ENCODE peak calls at places on chromosome 10, in five cellular contexts. Q is cardiac muscle cell, C is fibroblast of lung, S is GM12878, E is hepatocyte. V is an unnamed sample.

GRCh38 chr10:115795964-115796363 is 477.0 kb downstream of the GFRA1 start:
- DNase-seq in E (no peak), S (no peak), C (no peak), Q (no peak), V (no peak)

GRCh38 chr10:80436459-80437098 is 17.5 kb upstream of the TSPAN14 start:
- DNase-seq in C (no peak), E (no peak), S (no peak), Q (no peak), V (no peak)

GRCh38 chr10:102801496-102801895 is 35.7 kb downstream of the CYP17A1 start:
- DNase-seq in Q (peak), C (no peak), S (no peak), E (no peak), V (no peak)

GRCh38 chr10:14382022-14382421 is 51.3 kb upstream of the FRMD4A start:
- DNase-seq in C (no peak), E (no peak), S (peak), Q (no peak), V (peak)

GRCh38 chr10:111211756-111212155 is 134.9 kb downstream of the ADRA2A start:
- DNase-seq in Q (no peak), S (no peak), C (no peak), E (peak), V (no peak)

GRCh38 chr10:77249901-77250459 is 387.6 kb downstream of the KCNMA1 start:
- DNase-seq in E (no peak), Q (no peak), C (no peak), S (no peak), V (no peak)

GRCh38 chr10:69732826-69733150 is 68.9 kb upstream of the COL13A1 start:
- DNase-seq in C (no peak), S (no peak), E (no peak), Q (no peak), V (no peak)

GRCh38 chr10:58477122-58477521 is 35.5 kb upstream of the BICC1 start:
- DNase-seq in S (no peak), C (peak), Q (peak), E (no peak), V (peak)

GRCh38 chr10:102476466-102477141 is 25.3 kb upstream of the C10orf95 start:
- DNase-seq in Q (no peak), C (no peak), S (no peak), E (no peak), V (no peak)

GRCh38 chr10:59181668-59182067 is 5.2 kb downstream of the PHYHIPL start:
- DNase-seq in S (peak), C (peak), Q (peak), E (peak), V (peak)

GRCh38 chr10:72038458-72039001 is 49.8 kb downstream of the SPOCK2 start:
- DNase-seq in C (peak), S (no peak), Q (no peak), E (peak), V (no peak)

GRCh38 chr10:68665841-68666240 is 55.2 kb upstream of the CCAR1 start:
- DNase-seq in S (no peak), E (no peak), C (peak), Q (peak), V (no peak)

GRCh38 chr10:77524300-77524711 is 113.3 kb downstream of the KCNMA1 start:
- DNase-seq in E (no peak), C (peak), S (no peak), Q (peak), V (no peak)

GRCh38 chr10:124025638-124026336 is 67.6 kb downstream of the CHST15 start:
- DNase-seq in Q (peak), E (peak), S (no peak), C (peak), V (no peak)

GRCh38 chr10:28949005-28950004 is 272.0 kb downstream of the BAMBI start:
- DNase-seq in E (peak), S (no peak), Q (no peak), C (peak), V (no peak)

GRCh38 chr10:121309164-121309563 is 289.1 kb downstream of the FGFR2 start:
- DNase-seq in Q (no peak), E (no peak), C (no peak), S (no peak), V (no peak)

GRCh38 chr10:103295391-103296044 is 18.6 kb downstream of the INA start:
- DNase-seq in S (no peak), C (peak), E (peak), Q (peak), V (no peak)

GRCh38 chr10:55410415-55410885 is 609.4 kb upstream of the PCDH15 start:
- DNase-seq in E (peak), Q (peak), S (no peak), C (peak), V (no peak)

GRCh38 chr10:51244739-51245138 is 170.5 kb downstream of the PRKG1 start:
- DNase-seq in S (no peak), C (peak), E (peak), Q (peak), V (no peak)

GRCh38 chr10:36608251-36608650 is 517.1 kb upstream of the ANKRD30A start:
- DNase-seq in E (no peak), Q (peak), C (peak), S (no peak), V (no peak)

GRCh38 chr10:133276100-133276434 is 601 bp downstream of the ADAM8 start:
- DNase-seq in C (no peak), E (no peak), S (no peak), Q (no peak), V (no peak)
- H3K4me3 ChIP-seq in C (no peak), E (no peak), S (peak), Q (no peak), V (no peak)

GRCh38 chr10:62045765-62046521 is 144.4 kb downstream of the ARID5B start:
- DNase-seq in S (no peak), C (peak), Q (peak), E (peak), V (no peak)
- H3K4me3 ChIP-seq in S (peak), C (peak), Q (no peak), E (no peak), V (no peak)

GRCh38 chr10:125880719-125881118 is 373 bp downstream of the DHX32 start:
- DNase-seq in S (no peak), C (no peak), Q (no peak), E (no peak), V (no peak)

GRCh38 chr10:125883198-125883597 is 2.1 kb upstream of the DHX32 start:
- DNase-seq in Q (no peak), S (no peak), C (no peak), E (no peak), V (no peak)

GRCh38 chr10:125882596-125882995 is 1.5 kb upstream of the DHX32 start:
- DNase-seq in C (no peak), E (no peak), S (no peak), Q (no peak), V (no peak)

GRCh38 chr10:125881192-125881591 is at the start of gene DHX32:
- DNase-seq in E (no peak), S (no peak), C (no peak), Q (no peak), V (no peak)

DNA sequence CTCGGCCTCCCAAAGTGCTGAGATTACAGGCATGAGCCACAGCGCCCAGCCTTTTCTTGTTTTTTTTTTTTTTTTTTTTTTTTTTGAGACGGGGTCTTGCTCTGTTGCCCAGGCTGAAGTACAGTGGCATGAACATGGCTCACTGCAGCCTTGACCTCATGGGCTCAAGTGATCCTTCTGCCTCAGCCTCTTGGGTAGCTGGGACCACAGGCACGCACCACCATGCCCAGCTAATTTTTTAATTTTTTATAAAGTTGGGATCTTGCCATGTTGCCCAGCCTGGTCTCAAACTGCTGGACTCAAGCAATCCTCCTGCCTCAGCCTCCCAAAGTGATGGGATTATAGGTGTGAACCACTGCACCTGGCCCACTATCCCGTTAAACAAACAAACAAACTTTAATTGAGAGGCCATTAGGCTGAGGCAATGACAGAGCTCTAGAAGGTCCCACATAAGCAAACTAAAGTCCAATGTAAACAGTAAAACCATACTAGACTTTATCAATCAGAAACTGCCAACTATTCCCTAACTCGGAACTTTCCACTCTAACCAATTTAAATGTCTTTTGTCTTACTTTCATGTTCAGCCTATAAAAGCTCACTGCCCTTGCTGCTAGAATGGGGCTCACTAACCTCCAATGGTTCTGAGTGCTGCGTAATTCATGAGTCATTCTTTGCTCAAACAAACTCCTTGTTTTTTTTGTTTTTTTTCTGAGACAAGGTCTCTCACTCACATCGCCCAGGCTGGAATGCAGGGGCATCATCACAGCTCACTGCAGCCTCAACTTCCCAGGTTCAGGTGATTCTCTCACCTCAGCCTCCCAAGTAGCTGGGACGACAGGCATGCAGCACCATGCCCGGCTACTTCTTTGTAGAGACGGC is 1.9 kb downstream of the DHX32 start:
- DNase-seq in Q (peak), C (peak), S (no peak), E (peak), V (no peak)
- H3K4me3 ChIP-seq in Q (no peak), C (no peak), S (no peak), E (no peak), V (no peak)

DNA sequence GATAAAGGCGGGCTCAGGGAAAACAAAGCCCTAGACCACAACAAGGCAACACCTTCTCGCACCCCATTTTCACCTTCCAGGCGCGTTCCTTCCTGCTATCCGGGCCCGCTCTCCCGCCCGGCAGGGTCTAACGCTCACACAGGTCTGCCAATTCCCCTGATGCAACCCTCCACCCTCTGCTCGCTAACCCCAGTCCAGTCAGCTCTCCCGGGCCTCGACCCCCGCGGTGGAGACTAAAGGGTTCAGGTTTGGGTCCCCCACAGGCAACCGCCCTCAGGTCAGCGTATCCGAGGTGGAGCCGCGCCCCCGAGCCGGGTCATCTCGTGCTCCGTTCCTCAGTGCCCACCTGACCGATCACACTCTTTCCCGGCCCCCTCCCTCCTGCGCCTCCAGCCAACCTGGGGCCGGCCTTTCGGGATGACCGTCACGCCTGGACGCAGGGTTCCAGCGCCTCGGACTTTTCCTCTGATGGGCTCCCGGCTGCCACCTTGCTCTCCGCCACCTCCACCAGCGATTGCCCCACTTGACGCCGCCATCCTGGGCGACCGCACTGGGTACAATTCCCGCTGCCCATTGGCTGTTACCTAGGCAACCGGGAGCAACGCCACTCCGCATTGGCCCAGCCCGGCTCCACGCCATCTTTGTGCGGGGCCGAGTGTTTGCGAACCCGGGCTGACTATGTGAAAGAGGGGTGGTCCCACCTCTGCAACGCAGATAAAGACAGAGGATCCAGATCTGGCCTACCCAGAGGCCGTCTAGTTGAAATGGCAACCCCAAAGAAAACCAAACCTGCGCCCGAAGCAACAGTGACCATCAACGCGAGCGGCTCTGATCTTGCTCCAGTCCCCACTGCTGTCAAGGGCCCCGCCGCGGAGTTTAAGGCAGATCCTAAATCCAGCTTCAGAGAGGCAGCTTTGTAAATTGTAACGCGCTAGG is at the start of gene MORN4:
- DNase-seq in S (peak), C (peak), E (peak), Q (peak), V (peak)
- H3K4me3 ChIP-seq in S (peak), C (peak), E (peak), Q (peak), V (peak)

GRCh38 chr10:24847476-24847875 is 104.9 kb downstream of the PRTFDC1 start:
- DNase-seq in S (no peak), E (no peak), C (peak), Q (peak), V (no peak)

GRCh38 chr10:24849537-24850299 is 102.7 kb downstream of the PRTFDC1 start:
- DNase-seq in S (no peak), E (no peak), C (no peak), Q (no peak), V (no peak)

GRCh38 chr10:24850726-24851300 is 101.6 kb downstream of the PRTFDC1 start:
- DNase-seq in C (no peak), Q (no peak), S (no peak), E (no peak), V (no peak)

GRCh38 chr10:24848169-24848688 is 104.2 kb downstream of the PRTFDC1 start:
- DNase-seq in E (no peak), C (peak), Q (peak), S (no peak), V (no peak)

GRCh38 chr10:24849051-24849450 is 103.4 kb downstream of the PRTFDC1 start:
- DNase-seq in C (no peak), Q (peak), E (no peak), S (no peak), V (no peak)
- H3K4me3 ChIP-seq in C (no peak), Q (no peak), E (no peak), S (no peak), V (no peak)

GRCh38 chr10:89861584-89862287 is 160.3 kb downstream of the KIF20B start:
- DNase-seq in E (peak), Q (peak), S (no peak), C (peak), V (no peak)

GRCh38 chr10:89857399-89857798 is 156.0 kb downstream of the KIF20B start:
- DNase-seq in C (peak), Q (no peak), E (no peak), S (no peak), V (no peak)

DNA sequence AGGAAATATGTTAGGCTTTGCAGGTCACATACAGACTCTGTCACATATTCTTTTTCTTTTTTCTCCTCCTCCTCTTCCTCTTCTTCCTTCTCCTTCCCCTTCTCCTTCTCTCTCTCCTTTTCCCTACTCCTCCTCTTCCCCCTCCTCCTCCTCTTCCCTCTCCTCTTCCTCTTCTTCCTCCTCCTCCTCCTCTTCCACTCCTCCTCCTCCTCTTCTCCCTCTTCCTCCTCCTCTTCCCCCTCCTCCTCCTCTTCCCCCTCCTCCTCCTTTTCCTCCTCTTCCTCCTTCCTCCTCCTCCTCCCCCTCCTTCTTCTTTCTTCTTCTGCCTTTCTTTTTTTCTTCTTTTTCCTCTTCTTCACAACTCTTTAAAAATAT is 159.8 kb downstream of the KIF20B start:
- DNase-seq in Q (no peak), S (no peak), E (no peak), C (no peak), V (no peak)
- H3K4me3 ChIP-seq in Q (no peak), S (no peak), E (no peak), C (peak), V (no peak)

DNA sequence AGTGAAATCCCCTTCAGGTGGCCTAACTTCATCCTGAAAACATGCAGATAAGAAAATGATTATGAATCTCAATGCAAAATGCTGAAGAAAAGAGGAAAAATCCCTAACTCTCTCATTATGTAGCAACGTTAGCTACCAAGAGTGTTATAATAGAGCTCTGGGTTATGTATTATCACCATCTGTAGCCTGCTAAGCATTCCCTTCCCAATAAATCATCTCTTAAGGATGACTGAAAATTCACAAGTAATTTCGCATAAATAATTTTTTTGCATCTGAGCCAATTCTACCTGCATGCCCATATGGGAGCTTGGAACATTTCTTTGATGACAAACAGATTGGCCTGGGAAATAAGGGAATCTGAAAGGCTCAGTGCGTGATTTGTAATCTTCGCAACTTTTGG is 216.1 kb downstream of the HTR7 start:
- DNase-seq in S (no peak), Q (peak), C (no peak), E (no peak), V (no peak)
- H3K4me3 ChIP-seq in S (no peak), Q (no peak), C (no peak), E (no peak), V (no peak)

DNA sequence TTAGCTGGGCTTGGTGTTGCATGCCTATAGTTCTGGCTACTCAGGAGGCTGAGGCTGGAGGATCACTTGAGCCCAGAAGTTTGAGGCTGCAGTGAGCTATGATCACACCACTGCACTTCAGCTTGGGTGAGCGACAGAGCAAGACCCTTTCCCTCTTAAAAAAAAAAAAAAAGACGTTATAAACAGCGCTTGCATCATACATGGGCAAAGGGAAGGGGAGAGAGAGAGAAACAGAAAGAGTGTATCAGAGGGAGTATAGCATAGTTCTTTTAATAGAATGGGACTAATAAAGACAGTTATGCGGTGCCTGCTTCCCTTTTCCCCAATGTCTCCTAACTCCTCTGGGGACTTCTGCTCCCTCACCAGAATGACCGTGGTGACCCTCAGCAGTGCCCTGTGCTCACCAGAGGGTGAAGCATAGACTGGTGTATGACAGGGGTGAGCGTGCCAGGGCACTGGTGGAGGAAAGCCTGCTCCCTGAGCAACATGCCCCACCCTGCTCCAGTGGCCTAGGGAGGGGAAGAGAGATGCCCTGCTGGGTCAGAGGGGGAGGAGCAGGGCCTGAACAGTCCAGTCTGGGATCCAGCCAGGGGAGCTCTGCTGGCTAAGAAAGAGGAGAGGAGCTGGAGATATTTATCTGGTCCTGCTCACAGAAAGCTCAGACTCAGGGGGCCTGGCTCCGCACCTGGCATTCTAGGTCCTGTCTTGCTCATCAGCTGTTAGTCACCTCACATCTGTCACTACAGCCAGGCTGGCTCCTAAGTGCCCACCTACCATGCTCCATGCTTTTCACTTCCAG is 2.3 kb downstream of the PDZD7 start:
- DNase-seq in E (no peak), C (no peak), Q (no peak), S (no peak), V (no peak)
- H3K4me3 ChIP-seq in E (no peak), C (no peak), Q (no peak), S (no peak), V (no peak)

V was measured in Jurkat, Clone E6-1.